ENCODE peak calls at places on chromosomes 2 and 18, in five cellular contexts. F is left ventricle myocardium inferior, Q is hepatocyte, I is IMR-90, W is tibial artery. T is an unnamed sample.

GRCh38 chr2:43490387-43490786 is 105.5 kb downstream of the THADA start:
- DNase-seq in W (no peak), I (no peak), Q (no peak), F (no peak), T (no peak)

GRCh38 chr2:31227110-31227509 is 6.8 kb upstream of the EHD3 start:
- DNase-seq in I (no peak), F (no peak), Q (no peak), W (no peak), T (no peak)

GRCh38 chr2:211035548-211036185 is 479.3 kb downstream of the CPS1 start:
- DNase-seq in Q (peak; percentile 38), I (peak; percentile 4), W (no peak), F (no peak), T (no peak)

GRCh38 chr2:202376460-202377307 is 557 bp downstream of the BMPR2 start:
- DNase-seq in I (peak; percentile 41), F (peak; percentile 29), Q (peak; percentile 69), W (peak; percentile 41), T (no peak)

GRCh38 chr2:33570681-33571080 is 28.4 kb downstream of the FAM98A start:
- DNase-seq in W (no peak), Q (no peak), F (no peak), I (no peak), T (no peak)

GRCh38 chr2:29749843-29750242 is 171.5 kb downstream of the ALK start:
- DNase-seq in F (no peak), I (no peak), Q (no peak), W (no peak), T (no peak)

GRCh38 chr2:138294451-138294850 is 207.1 kb upstream of the SPOPL start:
- DNase-seq in Q (no peak), W (no peak), I (no peak), F (no peak), T (no peak)

GRCh38 chr2:222779145-222779832 is 81.5 kb upstream of the ACSL3 start:
- DNase-seq in I (no peak), F (no peak), Q (no peak), W (no peak), T (no peak)

GRCh38 chr2:196314780-196315179 is 143.4 kb upstream of the STK17B start:
- DNase-seq in W (no peak), I (no peak), F (no peak), Q (no peak), T (no peak)

GRCh38 chr18:48889115-48889941 is 61.4 kb downstream of the SMAD7 start:
- DNase-seq in Q (peak; percentile 61), F (peak; percentile 42), I (no peak), W (peak; percentile 62), T (no peak)

GRCh38 chr2:189350515-189351209 is 90.6 kb upstream of the WDR75 start:
- DNase-seq in W (peak; percentile 79), Q (peak; percentile 30), I (peak; percentile 88), F (no peak), T (peak; percentile 98)

GRCh38 chr2:165793779-165794519 is at the start of gene GALNT3:
- DNase-seq in Q (peak; percentile 94), I (no peak), W (no peak), F (no peak), T (no peak)

GRCh38 chr2:39107156-39107555 is 13.7 kb downstream of the SOS1 start:
- DNase-seq in I (no peak), Q (peak; percentile 11), W (no peak), F (no peak), T (no peak)

GRCh38 chr2:207731138-207731537 is 19.7 kb downstream of the CCNYL1 start:
- DNase-seq in I (no peak), Q (no peak), W (no peak), F (no peak), T (no peak)

GRCh38 chr2:225041210-225041870 is 928 bp downstream of the DOCK10 start:
- DNase-seq in I (peak; percentile 62), W (peak; percentile 24), F (no peak), Q (no peak), T (no peak)

GRCh38 chr2:101406867-101407266 is 19.6 kb upstream of the CREG2 start:
- DNase-seq in W (no peak), F (no peak), I (peak; percentile 97), Q (peak; percentile 22), T (peak; percentile 69)

GRCh38 chr2:164816046-164816445 is 25.6 kb downstream of the COBLL1 start:
- DNase-seq in F (no peak), W (no peak), I (no peak), Q (no peak), T (no peak)

GRCh38 chr2:213688129-213688528 is 403.9 kb downstream of the SPAG16 start:
- DNase-seq in Q (no peak), I (no peak), W (no peak), F (no peak), T (no peak)

GRCh38 chr2:229930656-229931055 is 8.4 kb downstream of the FBXO36 start:
- DNase-seq in Q (no peak), W (no peak), F (no peak), I (no peak), T (no peak)

GRCh38 chr2:37472959-37473358 is 128.5 kb downstream of the QPCT start:
- DNase-seq in F (no peak), I (peak; percentile 81), Q (no peak), W (peak; percentile 44), T (no peak)

GRCh38 chr2:240327566-240327965 is 107.9 kb upstream of the GPC1 start:
- DNase-seq in W (no peak), I (no peak), Q (no peak), F (no peak), T (no peak)

GRCh38 chr2:231413456-231413855 is 17.9 kb downstream of the B3GNT7 start:
- DNase-seq in I (no peak), W (no peak), F (no peak), Q (no peak), T (no peak)

GRCh38 chr2:177282101-177282573 is 17.6 kb upstream of the NFE2L2 start:
- DNase-seq in Q (no peak), I (peak; percentile 47), W (no peak), F (peak; percentile 33), T (no peak)

GRCh38 chr2:19349911-19350677 is 8.3 kb downstream of the OSR1 start:
- DNase-seq in W (peak; percentile 59), Q (peak; percentile 69), F (peak; percentile 55), I (no peak), T (no peak)

GRCh38 chr2:53859354-53860159 is at the start of gene GPR75:
- DNase-seq in F (peak; percentile 29), I (peak; percentile 17), Q (peak; percentile 10), W (no peak), T (no peak)

GRCh38 chr2:207458582-207458981 is 71.2 kb upstream of the CREB1 start:
- DNase-seq in Q (no peak), I (no peak), F (no peak), W (no peak), T (no peak)

GRCh38 chr18:58882039-58882438 is 17.4 kb downstream of the ZNF532 start:
- DNase-seq in W (no peak), F (no peak), Q (no peak), I (peak; percentile 46), T (no peak)

GRCh38 chr2:11930211-11930761 is 183.9 kb downstream of the LPIN1 start:
- DNase-seq in Q (no peak), I (no peak), W (no peak), F (no peak), T (no peak)

GRCh38 chr2:118375907-118376306 is 287.6 kb downstream of the INSIG2 start:
- DNase-seq in W (no peak), I (no peak), Q (no peak), F (no peak), T (no peak)

GRCh38 chr2:118380915-118381653 is 292.8 kb downstream of the INSIG2 start:
- DNase-seq in I (no peak), F (no peak), W (no peak), Q (no peak), T (no peak)

GRCh38 chr2:118372876-118373597 is 284.8 kb downstream of the INSIG2 start:
- DNase-seq in W (no peak), Q (no peak), F (no peak), I (no peak), T (no peak)

GRCh38 chr2:118371500-118371899 is 283.2 kb downstream of the INSIG2 start:
- DNase-seq in I (peak; percentile 18), F (no peak), Q (peak; percentile 69), W (no peak), T (no peak)

GRCh38 chr2:118374974-118375745 is 286.9 kb downstream of the INSIG2 start:
- DNase-seq in W (no peak), Q (no peak), I (no peak), F (no peak), T (no peak)
- H3K4me3 ChIP-seq in W (no peak overlapping the region), Q (no peak overlapping the region), I (no peak overlapping the region), F (no peak overlapping the region), T (no peak overlapping the region)

GRCh38 chr18:74166397-74166796 is 18.1 kb downstream of the TIMM21 start:
- DNase-seq in W (no peak), I (peak; percentile 7), Q (no peak), F (no peak), T (no peak)
- TF ChIP-seq CTCF in W (no peak), I (no peak), Q (no peak), F (no peak), T (no peak)

GRCh38 chr2:9721346-9721745 is 90.5 kb upstream of the YWHAQ start:
- DNase-seq in W (no peak), F (no peak), I (no peak), Q (no peak), T (no peak)

GRCh38 chr2:9722451-9722850 is 91.7 kb upstream of the YWHAQ start:
- DNase-seq in Q (no peak), I (no peak), W (no peak), F (no peak), T (no peak)

GRCh38 chr2:9724565-9724964 is 93.8 kb upstream of the YWHAQ start:
- DNase-seq in I (no peak), W (no peak), F (no peak), Q (no peak), T (no peak)

GRCh38 chr2:9717886-9718451 is 87.2 kb upstream of the YWHAQ start:
- DNase-seq in F (no peak), W (no peak), I (no peak), Q (no peak), T (no peak)

GRCh38 chr2:9720352-9721093 is 89.7 kb upstream of the YWHAQ start:
- DNase-seq in Q (no peak), I (no peak), W (no peak), F (no peak), T (no peak)
- H3K4me3 ChIP-seq in Q (no peak overlapping the region), I (no peak overlapping the region), W (no peak overlapping the region), F (no peak overlapping the region), T (no peak overlapping the region)

DNA sequence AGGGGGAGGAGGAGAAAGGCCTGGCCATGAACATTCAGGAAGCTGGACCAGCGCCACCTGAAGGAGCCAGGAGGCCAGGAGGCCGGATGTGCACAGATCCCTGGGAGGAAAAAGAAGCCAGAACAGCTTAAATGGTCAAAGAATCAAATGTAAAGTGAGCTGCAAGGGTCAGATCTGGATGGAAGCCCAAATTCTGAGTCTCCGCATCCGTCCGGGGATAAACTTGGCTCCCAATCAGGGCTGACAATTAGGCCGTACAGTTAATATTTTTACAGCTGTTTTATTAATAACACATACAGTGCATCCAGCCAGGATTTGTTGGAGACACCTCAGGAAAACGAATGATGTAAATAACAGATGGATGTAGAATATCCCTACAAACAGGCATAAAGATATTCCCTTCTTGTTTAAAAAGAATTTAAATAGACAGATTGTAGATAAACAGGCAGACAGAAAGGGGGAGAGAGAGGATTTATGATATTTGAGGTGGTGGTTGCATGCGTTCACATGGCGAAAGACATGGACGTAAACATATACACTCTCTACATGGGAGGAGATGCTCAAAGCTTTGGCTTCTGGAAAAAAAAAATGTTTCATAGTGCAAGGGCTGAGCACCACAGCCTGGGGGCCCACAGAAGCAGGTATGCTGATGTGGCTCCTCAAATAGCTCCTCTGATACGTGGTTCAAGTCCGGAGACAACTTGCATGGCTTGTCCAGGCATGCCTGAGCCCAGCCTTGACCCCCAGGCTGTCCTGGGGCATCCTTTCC is 495.3 kb upstream of the TCF4 start:
- DNase-seq in Q (peak; percentile 28), W (no peak), F (peak; percentile 74), I (peak; percentile 92), T (no peak)
- TF ChIP-seq CTCF in Q (no peak), W (no peak), F (peak; percentile 47), I (peak; percentile 31), T (no peak)

T was measured in BJ.